ENCODE peak calls at places on chromosomes 1 and 21, in seven cellular contexts. X is effector memory CD8-positive, alpha-beta T cell; H is activated naive CD4-positive, alpha-beta T cell; Z is HS-27A; M is upper lobe of right lung; N is heart left ventricle; L is EL. J is an unnamed sample.
A peak's percentile ranks its signal among the peaks of the same experiment; 100 is the strongest.

GRCh38 chr1:212466437-212466836 is 33.7 kb downstream of the NENF start:
- DNase-seq in X (no peak), H (no peak), Z (no peak), M (no peak), N (peak; percentile 3), L (no peak), J (no peak)

GRCh38 chr21:35050348-35051286 is 1.5 kb upstream of the RUNX1 start:
- DNase-seq in X (no peak), H (no peak), Z (no peak), M (no peak), N (no peak), L (no peak), J (no peak)

GRCh38 chr1:228852511-228853088 is 117.3 kb downstream of the RHOU start:
- DNase-seq in X (no peak), H (no peak), Z (no peak), M (no peak), N (no peak), L (no peak), J (no peak)

GRCh38 chr1:174626031-174627020 is 178.6 kb downstream of the GPR52 start:
- DNase-seq in X (no peak), H (no peak), Z (peak; percentile 9), M (no peak), N (no peak), L (peak; percentile 36), J (no peak)

GRCh38 chr21:40706806-40707205 is 140.2 kb downstream of the DSCAM start:
- DNase-seq in X (no peak), H (no peak), Z (no peak), M (no peak), N (no peak), L (peak; percentile 10), J (no peak)

GRCh38 chr1:8194481-8195227 is 123.3 kb upstream of the SLC45A1 start:
- DNase-seq in X (no peak), H (no peak), Z (no peak), M (no peak), N (no peak), L (peak; percentile 34), J (no peak)

GRCh38 chr1:100268202-100268601 is 2.2 kb downstream of the RTCA start:
- DNase-seq in X (no peak), H (no peak), Z (no peak), M (no peak), N (no peak), L (no peak), J (no peak)

GRCh38 chr1:209884249-209884648 is 53.8 kb upstream of the SYT14 start:
- DNase-seq in X (no peak), H (no peak), Z (no peak), M (no peak), N (no peak), L (peak; percentile 62), J (no peak)

GRCh38 chr1:25583519-25584370 is 32.8 kb upstream of the MAN1C1 start:
- DNase-seq in X (no peak), H (no peak), Z (no peak), M (no peak), N (no peak), L (no peak), J (no peak)

GRCh38 chr1:154559496-154559950 is 1.1 kb upstream of the UBE2Q1 start:
- DNase-seq in X (peak; percentile 81), H (peak; percentile 44), Z (peak; percentile 75), M (peak; percentile 84), N (peak; percentile 85), L (peak; percentile 91), J (peak; percentile 73)

GRCh38 chr1:110390096-110390495 is 730 bp downstream of the SLC16A4 start:
- DNase-seq in X (no peak), H (no peak), Z (no peak), M (no peak), N (no peak), L (peak; percentile 74), J (no peak)

GRCh38 chr1:53075761-53076163 is 13.7 kb downstream of the PODN start:
- DNase-seq in X (no peak), H (no peak), Z (no peak), M (peak; percentile 60), N (peak; percentile 62), L (no peak), J (no peak)

J was measured in central memory CD8-positive, alpha-beta T cell.